ENCODE peak calls at places on chromosome 9, in four cellular contexts. A is hippocampal formation; J is AG08395; P is stimulated activated CD4-positive, alpha-beta T cell treated with anti-CD3 and anti-CD28 coated beads, Interleukin-2, amount 100 ng/mL, for 48 hours. I is an unnamed sample.

GRCh38 chr9:129938291-129938979 is 103.2 kb downstream of the USP20 start:
- DNase-seq in A (no peak), J (peak), P (no peak), I (no peak)

GRCh38 chr9:130104413-130105193 is 50.9 kb downstream of the GPR107 start:
- DNase-seq in A (no peak), J (no peak), P (no peak), I (no peak)

GRCh38 chr9:32431940-32432555 is 47.6 kb downstream of the ACO1 start:
- DNase-seq in A (no peak), J (peak), P (peak), I (no peak)

GRCh38 chr9:95980262-95981125 is 105.0 kb downstream of the ERCC6L2 start:
- DNase-seq in A (no peak), J (no peak), P (no peak), I (no peak)

GRCh38 chr9:129570450-129571297 is 50.2 kb downstream of the C9orf50 start:
- DNase-seq in A (no peak), J (peak), P (no peak), I (peak)

GRCh38 chr9:110995511-110996340 is 42.5 kb downstream of the LPAR1 start:
- DNase-seq in A (no peak), J (no peak), P (no peak), I (no peak)

GRCh38 chr9:79195904-79196303 is 375.9 kb upstream of the TLE4 start:
- DNase-seq in A (no peak), J (peak), P (no peak), I (no peak)

GRCh38 chr9:85960688-85961093 is 19.7 kb downstream of the NAA35 start:
- DNase-seq in A (no peak), J (no peak), P (no peak), I (no peak)

GRCh38 chr9:111438576-111439235 is 45.5 kb downstream of the ECPAS start:
- DNase-seq in A (no peak), J (no peak), P (no peak), I (no peak)

GRCh38 chr9:126114850-126115460 is 211.7 kb upstream of the MVB12B start:
- DNase-seq in A (no peak), J (no peak), P (no peak), I (no peak)

GRCh38 chr9:72292874-72293607 is 72.0 kb downstream of the ZFAND5 start:
- DNase-seq in A (no peak), J (peak), P (no peak), I (no peak)

GRCh38 chr9:3516667-3517330 is 9.0 kb downstream of the RFX3 start:
- DNase-seq in A (no peak), J (no peak), P (no peak), I (no peak)

GRCh38 chr9:69745716-69746538 is 13.9 kb downstream of the PTAR1 start:
- DNase-seq in A (no peak), J (peak), P (no peak), I (no peak)

GRCh38 chr9:126708178-126708577 is 94.5 kb downstream of the LMX1B start:
- DNase-seq in A (no peak), J (no peak), P (no peak), I (no peak)

GRCh38 chr9:122338989-122339388 is 31.8 kb upstream of the PTGS1 start:
- DNase-seq in A (no peak), J (peak), P (no peak), I (no peak)

GRCh38 chr9:70537084-70537483 is 122.6 kb upstream of the KLF9 start:
- DNase-seq in A (no peak), J (no peak), P (no peak), I (no peak)

GRCh38 chr9:12712532-12712931 is 19.3 kb downstream of the TYRP1 start:
- DNase-seq in A (no peak), J (no peak), P (no peak), I (no peak)

GRCh38 chr9:10613413-10613812 is 611 bp upstream of the PTPRD start:
- DNase-seq in A (no peak), J (no peak), P (no peak), I (no peak)

GRCh38 chr9:88197781-88198345 is 59.6 kb upstream of the SPATA31C2 start:
- DNase-seq in A (no peak), J (peak), P (no peak), I (peak)

GRCh38 chr9:136482046-136482792 is 621 bp downstream of the SEC16A start:
- DNase-seq in A (no peak), J (peak), P (no peak), I (peak)

GRCh38 chr9:121053544-121053943 is 3.5 kb upstream of the C5 start:
- DNase-seq in A (no peak), J (no peak), P (no peak), I (no peak)

GRCh38 chr9:127763918-127764384 is 14.5 kb downstream of the SH2D3C start:
- DNase-seq in A (no peak), J (no peak), P (no peak), I (no peak)

GRCh38 chr9:126857261-126857960 is 3.0 kb upstream of the ZBTB34 start:
- DNase-seq in A (no peak), J (no peak), P (no peak), I (no peak)

GRCh38 chr9:120713257-120714087 is 798 bp downstream of the MEGF9 start:
- DNase-seq in A (peak), J (peak), P (no peak), I (no peak)

GRCh38 chr9:6938873-6939272 is 181.1 kb downstream of the KDM4C start:
- DNase-seq in A (no peak), J (no peak), P (no peak), I (no peak)

GRCh38 chr9:27089706-27090105 is 19.3 kb upstream of the TEK start:
- DNase-seq in A (no peak), J (no peak), P (no peak), I (no peak)

GRCh38 chr9:33349743-33350142 is 52.6 kb downstream of the AQP7 start:
- DNase-seq in A (no peak), J (no peak), P (no peak), I (no peak)

GRCh38 chr9:116190997-116191396 is 37.4 kb downstream of the PAPPA start:
- DNase-seq in A (no peak), J (peak), P (no peak), I (peak)

GRCh38 chr9:122364117-122364782 is 6.6 kb upstream of the PTGS1 start:
- DNase-seq in A (no peak), J (no peak), P (no peak), I (no peak)

GRCh38 chr9:137161558-137162483 is 8.0 kb downstream of the LRRC26 start:
- DNase-seq in A (no peak), J (no peak), P (no peak), I (no peak)

GRCh38 chr9:122379340-122379739 is 8.5 kb downstream of the PTGS1 start:
- DNase-seq in A (no peak), J (no peak), P (no peak), I (no peak)

GRCh38 chr9:112012026-112012902 is 115.7 kb downstream of the UGCG start:
- DNase-seq in A (peak), J (peak), P (no peak), I (peak)

GRCh38 chr9:37902804-37903580 is 935 bp downstream of the SLC25A51 start:
- DNase-seq in A (no peak), J (peak), P (no peak), I (no peak)

GRCh38 chr9:136762915-136763648 is 1.2 kb downstream of the LCN15 start:
- DNase-seq in A (no peak), J (no peak), P (peak), I (peak)

GRCh38 chr9:79687131-79687447 is 115.3 kb downstream of the TLE4 start:
- DNase-seq in A (no peak), J (no peak), P (no peak), I (no peak)

GRCh38 chr9:134996591-134997530 is 79.1 kb upstream of the FCN1 start:
- DNase-seq in A (no peak), J (no peak), P (no peak), I (no peak)

GRCh38 chr9:115106642-115107041 is 11.3 kb downstream of the TNC start:
- DNase-seq in A (no peak), J (no peak), P (no peak), I (no peak)

GRCh38 chr9:123637940-123638634 is 282.1 kb downstream of the CRB2 start:
- DNase-seq in A (no peak), J (no peak), P (no peak), I (no peak)